ENCODE peak calls at places on chromosomes 2 and 18, in six cellular contexts. Y is transverse colon, W is kidney, B is pancreas, C is tibial artery, M is heart left ventricle. E is an unnamed sample.

GRCh38 chr2:147806846-147807245 is 38.0 kb upstream of the ACVR2A start:
- DNase-seq in Y (no peak), C (no peak), B (no peak), M (no peak), W (no peak), E (no peak)

GRCh38 chr2:191025155-191025554 is 11.2 kb upstream of the STAT1 start:
- DNase-seq in B (no peak), Y (no peak), W (no peak), C (no peak), M (no peak), E (no peak)

GRCh38 chr2:8310557-8311455 is 371.1 kb upstream of the ID2 start:
- DNase-seq in B (no peak), W (no peak), C (no peak), Y (no peak), M (no peak), E (no peak)

GRCh38 chr2:15546297-15547098 is 14.6 kb downstream of the NBAS start:
- DNase-seq in M (no peak), B (no peak), C (no peak), W (no peak), Y (no peak), E (no peak)

GRCh38 chr2:116023026-116023425 is 1580.6 kb downstream of the DPP10 start:
- DNase-seq in Y (no peak), W (no peak), M (no peak), C (no peak), B (no peak), E (no peak)

GRCh38 chr2:164933751-164934189 is 21.6 kb downstream of the SLC38A11 start:
- DNase-seq in W (no peak), B (no peak), C (no peak), M (no peak), Y (no peak), E (no peak)

GRCh38 chr18:69250305-69251151 is 150.2 kb upstream of the DOK6 start:
- DNase-seq in B (no peak), C (no peak), W (no peak), Y (no peak), M (no peak), E (no peak)

GRCh38 chr2:96536445-96537065 is at the start of gene ARID5A:
- DNase-seq in M (peak; percentile 96), C (peak; percentile 97), W (peak; percentile 98), Y (peak; percentile 96), B (peak; percentile 96), E (peak; percentile 92)

DNA sequence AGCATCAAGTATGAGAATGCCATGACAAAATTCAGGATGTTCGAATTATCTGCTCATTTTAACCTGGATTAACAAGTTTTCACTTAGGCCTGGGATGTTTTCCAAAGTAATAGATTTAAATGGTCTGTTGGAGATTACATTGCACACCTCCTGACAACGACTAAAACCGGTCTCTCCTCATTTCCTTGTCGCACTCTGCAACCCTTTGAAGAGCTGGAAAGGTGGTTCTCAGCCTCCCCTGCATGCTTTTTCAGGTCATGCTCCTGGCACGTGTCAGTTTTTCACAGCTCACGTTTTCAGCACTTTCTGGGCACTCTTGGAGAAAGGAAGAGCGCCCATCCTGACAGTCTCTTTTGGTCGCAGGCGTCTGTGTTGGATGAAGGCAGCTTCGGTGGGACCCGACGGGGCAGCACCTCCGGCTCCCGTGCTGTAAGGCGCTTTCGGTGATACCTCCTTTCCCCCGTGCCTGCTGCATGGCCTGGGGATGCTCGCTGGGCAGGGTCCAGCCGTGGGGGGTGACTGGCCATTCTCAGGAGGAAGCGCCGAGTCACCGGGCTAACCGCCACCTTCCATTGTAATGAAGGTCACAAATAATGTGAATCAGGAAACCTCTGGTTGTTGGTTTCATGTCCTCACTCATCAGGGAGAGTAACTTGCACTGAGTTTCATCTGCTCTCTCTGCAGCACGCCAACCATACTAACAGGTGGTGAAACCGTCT is 63.5 kb upstream of the RBM44 start:
- DNase-seq in B (no peak), C (no peak), W (no peak), M (no peak), Y (no peak), E (no peak)
- H3K4me1 ChIP-seq in B (peaks cover 4% of the 10 kb centered on the region), C (peaks cover 71% of the 10 kb centered on the region), W (peaks cover 29% of the 10 kb centered on the region), M (peaks cover 100% of the 10 kb centered on the region), Y (peaks cover 33% of the 10 kb centered on the region), E (peaks cover 9% of the 10 kb centered on the region)

GRCh38 chr2:218540015-218540414 is 28.1 kb downstream of the USP37 start:
- DNase-seq in B (no peak), W (no peak), Y (no peak), M (no peak), C (no peak), E (no peak)

GRCh38 chr2:218536804-218537494 is 31.2 kb downstream of the USP37 start:
- DNase-seq in W (no peak), B (no peak), Y (no peak), M (no peak), C (no peak), E (no peak)
- H3K4me1 ChIP-seq in W (no peaks in the 10 kb centered on the region), B (no peaks in the 10 kb centered on the region), Y (no peaks in the 10 kb centered on the region), M (no peaks in the 10 kb centered on the region), C (no peaks in the 10 kb centered on the region), E (no peaks in the 10 kb centered on the region)

GRCh38 chr2:215425021-215425782 is 10.7 kb downstream of the FN1 start:
- DNase-seq in W (no peak), C (no peak), Y (no peak), B (no peak), M (no peak), E (no peak)
- H3K4me1 ChIP-seq in W (no peaks in the 10 kb centered on the region), C (peaks cover 5% of the 10 kb centered on the region), Y (no peaks in the 10 kb centered on the region), B (no peaks in the 10 kb centered on the region), M (no peaks in the 10 kb centered on the region), E (no peaks in the 10 kb centered on the region)

GRCh38 chr18:23460285-23461273 is 7.5 kb downstream of the RIOK3 start:
- DNase-seq in W (no peak), B (no peak), M (no peak), C (no peak), Y (peak; percentile 36), E (no peak)

GRCh38 chr18:23456835-23457234 is 3.7 kb downstream of the RIOK3 start:
- DNase-seq in C (no peak), W (no peak), M (no peak), B (no peak), Y (no peak), E (no peak)

GRCh38 chr18:23462876-23463275 is 9.8 kb downstream of the RIOK3 start:
- DNase-seq in W (no peak), C (no peak), M (no peak), Y (no peak), B (no peak), E (no peak)

GRCh38 chr18:23459530-23459921 is 6.4 kb downstream of the RIOK3 start:
- DNase-seq in W (no peak), B (no peak), M (no peak), C (no peak), Y (no peak), E (no peak)

DNA sequence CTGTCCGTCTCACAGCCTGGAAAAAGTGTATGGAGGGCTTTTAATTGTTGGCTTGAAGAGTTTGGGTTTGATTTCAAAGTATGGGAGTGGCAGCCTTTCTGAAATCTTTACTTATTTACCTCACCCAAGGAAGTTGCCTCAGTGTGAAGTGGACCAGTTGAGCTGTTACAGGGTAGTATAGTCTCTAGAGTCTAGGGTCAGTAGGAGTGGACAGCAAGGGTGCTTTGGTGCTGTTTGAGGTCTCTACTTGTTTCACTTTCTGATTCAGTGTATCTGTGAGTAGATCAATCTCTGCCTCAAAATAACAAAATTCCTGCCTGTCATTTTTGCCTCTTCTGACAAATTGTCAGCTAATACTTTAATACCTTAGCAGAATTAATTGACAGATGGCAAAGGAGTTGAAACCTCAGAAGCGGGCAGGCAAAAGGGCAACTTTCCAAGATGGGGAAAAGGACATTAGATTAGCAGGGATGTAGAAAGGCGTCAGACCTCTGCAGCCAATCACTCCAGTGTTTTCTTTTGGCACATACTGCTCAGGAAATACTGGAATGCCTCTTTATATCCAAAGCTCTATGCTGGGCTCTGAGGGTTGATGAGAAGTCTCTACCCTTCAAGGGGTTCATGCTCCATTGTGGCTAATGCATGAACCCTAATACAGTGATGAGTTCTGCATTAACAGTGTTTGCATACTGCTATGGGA is 5.9 kb downstream of the RIOK3 start:
- DNase-seq in C (no peak), M (no peak), W (no peak), B (no peak), Y (no peak), E (no peak)
- H3K4me1 ChIP-seq in C (peaks cover 53% of the 10 kb centered on the region), M (peaks cover 73% of the 10 kb centered on the region), W (peaks cover 31% of the 10 kb centered on the region), B (peaks cover 6% of the 10 kb centered on the region), Y (no peaks in the 10 kb centered on the region), E (peaks cover 9% of the 10 kb centered on the region)

DNA sequence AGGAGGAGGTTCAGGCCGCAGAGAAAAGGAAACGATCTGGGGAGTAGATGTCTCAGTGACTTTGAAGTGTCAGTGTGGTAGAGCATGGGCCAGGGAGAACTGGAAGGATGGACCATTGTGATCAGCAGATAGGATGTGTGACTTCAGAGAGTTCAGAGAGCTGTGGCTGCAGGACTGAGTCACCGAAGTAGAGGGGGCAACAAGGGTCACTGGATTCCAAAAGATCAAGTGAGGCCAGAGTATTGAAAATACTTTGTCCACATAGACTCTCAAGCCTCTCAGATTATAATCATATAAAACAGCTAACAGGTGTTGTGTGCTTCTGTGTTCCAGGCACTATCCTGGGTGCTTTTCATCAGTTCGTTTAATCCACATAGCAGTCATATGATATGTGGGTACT is 99.4 kb downstream of the CRIM1 start:
- DNase-seq in C (no peak), B (no peak), Y (no peak), W (no peak), M (no peak), E (no peak)
- H3K4me1 ChIP-seq in C (peaks cover 87% of the 10 kb centered on the region), B (no peaks in the 10 kb centered on the region), Y (peaks cover 7% of the 10 kb centered on the region), W (peaks cover 29% of the 10 kb centered on the region), M (peaks cover 58% of the 10 kb centered on the region), E (peaks cover 27% of the 10 kb centered on the region)

DNA sequence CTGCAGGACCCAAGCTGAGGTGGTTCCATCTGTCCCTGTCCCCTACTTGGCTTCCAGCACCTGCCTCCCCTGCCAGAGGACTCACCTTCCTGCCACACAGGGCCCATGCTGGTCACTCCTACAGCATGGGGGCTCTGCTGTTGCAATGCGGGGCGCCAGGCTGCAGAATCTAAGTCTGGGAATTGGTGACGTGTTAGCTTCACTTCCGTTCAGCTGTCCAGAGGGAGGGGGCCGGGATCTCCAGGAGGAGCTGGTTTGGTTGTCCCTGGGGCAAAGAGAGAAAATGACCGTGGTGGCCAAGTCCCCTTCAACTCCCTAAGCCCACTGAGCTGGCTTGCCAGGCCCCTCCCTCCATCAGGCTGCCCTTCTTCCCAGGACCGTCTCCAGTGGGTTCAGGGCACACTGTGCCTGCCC is 69.5 kb downstream of the IL1R2 start:
- DNase-seq in C (no peak), M (no peak), W (no peak), B (no peak), Y (no peak), E (no peak)
- H3K4me1 ChIP-seq in C (peaks cover 71% of the 10 kb centered on the region), M (peaks cover 61% of the 10 kb centered on the region), W (peaks cover 32% of the 10 kb centered on the region), B (peaks cover 6% of the 10 kb centered on the region), Y (peaks cover 21% of the 10 kb centered on the region), E (peaks cover 16% of the 10 kb centered on the region)

GRCh38 chr18:25335676-25336075 is 16.3 kb downstream of the ZNF521 start:
- DNase-seq in W (no peak), B (no peak), M (no peak), C (no peak), Y (no peak), E (peak; percentile 42)
- H3K4me1 ChIP-seq in W (no peaks in the 10 kb centered on the region), B (no peaks in the 10 kb centered on the region), M (no peaks in the 10 kb centered on the region), C (no peaks in the 10 kb centered on the region), Y (no peaks in the 10 kb centered on the region), E (no peaks in the 10 kb centered on the region)

E was measured in ovary.